ENCODE peak calls at places on chromosomes 3 and 15, in four cellular contexts. U is IMR-90, K is pancreas, I is adrenal gland. T is an unnamed sample.

GRCh38 chr15:77546050-77546501 is 86.6 kb downstream of the LINGO1 start:
- DNase-seq in U (peak; percentile 92), K (no peak), I (peak; percentile 74), T (no peak)

GRCh38 chr3:83438177-83438576 is 1520.6 kb upstream of the CADM2 start:
- DNase-seq in U (no peak), K (no peak), I (no peak), T (no peak)

GRCh38 chr3:33490641-33491241 is 50.5 kb upstream of the UBP1 start:
- DNase-seq in U (no peak), K (no peak), I (no peak), T (no peak)

GRCh38 chr3:51704511-51704950 is 2.3 kb upstream of the GRM2 start:
- DNase-seq in U (no peak), K (no peak), I (no peak), T (peak; percentile 5)

GRCh38 chr3:71130516-71131384 is 452.8 kb downstream of the FOXP1 start:
- DNase-seq in U (peak; percentile 83), K (peak; percentile 36), I (peak; percentile 54), T (peak; percentile 51)

GRCh38 chr3:12750223-12750622 is 8.8 kb downstream of the TMEM40 start:
- DNase-seq in U (peak; percentile 86), K (peak; percentile 45), I (peak; percentile 74), T (peak; percentile 55)

GRCh38 chr3:184619348-184619747 is 57.8 kb downstream of the EPHB3 start:
- DNase-seq in U (no peak), K (no peak), I (no peak), T (no peak)

GRCh38 chr15:98648654-98649537 is 557 bp downstream of the IGF1R start:
- DNase-seq in U (peak; percentile 47), K (peak; percentile 57), I (peak; percentile 66), T (peak; percentile 58)

GRCh38 chr15:31211353-31211752 is 109.8 kb upstream of the TRPM1 start:
- DNase-seq in U (no peak), K (no peak), I (no peak), T (no peak)

GRCh38 chr15:33234019-33234418 is 39.5 kb upstream of the FMN1 start:
- DNase-seq in U (peak; percentile 45), K (no peak), I (peak; percentile 11), T (no peak)

GRCh38 chr3:51938780-51939425 is 2.8 kb downstream of the RRP9 start:
- DNase-seq in U (no peak), K (no peak), I (peak; percentile 69), T (no peak)

GRCh38 chr3:16048435-16049318 is 125.8 kb upstream of the GALNT15 start:
- DNase-seq in U (peak; percentile 81), K (no peak), I (peak; percentile 61), T (no peak)

GRCh38 chr15:49115062-49115461 is 40.3 kb downstream of the COPS2 start:
- DNase-seq in U (no peak), K (no peak), I (no peak), T (no peak)
- H3K36me3 ChIP-seq in U (peaks cover 17% of the 10 kb centered on the region), K (peaks cover 5% of the 10 kb centered on the region), I (no peaks in the 10 kb centered on the region), T (peaks cover 26% of the 10 kb centered on the region)

GRCh38 chr15:80260566-80260965 is 8.6 kb upstream of the CTXND1 start:
- DNase-seq in U (no peak), K (no peak), I (no peak), T (no peak)
- H3K27me3 ChIP-seq in U (peaks cover 39% of the 10 kb centered on the region), K (no peaks in the 10 kb centered on the region), I (peaks cover 4% of the 10 kb centered on the region), T (peaks cover 77% of the 10 kb centered on the region)

GRCh38 chr3:77466562-77466961 is 426.7 kb downstream of the ROBO2 start:
- DNase-seq in U (no peak), K (no peak), I (no peak), T (no peak)

GRCh38 chr3:77464106-77464688 is 424.3 kb downstream of the ROBO2 start:
- DNase-seq in U (no peak), K (no peak), I (no peak), T (no peak)

GRCh38 chr3:77462951-77463350 is 423.1 kb downstream of the ROBO2 start:
- DNase-seq in U (no peak), K (no peak), I (no peak), T (no peak)

GRCh38 chr3:77467702-77468407 is 428.0 kb downstream of the ROBO2 start:
- DNase-seq in U (no peak), K (peak; percentile 43), I (no peak), T (peak; percentile 21)

GRCh38 chr3:77468408-77469045 is 428.6 kb downstream of the ROBO2 start:
- DNase-seq in U (no peak), K (no peak), I (no peak), T (no peak)
- H3K4me3 ChIP-seq in U (no peak overlapping the region), K (no peak overlapping the region), I (no peak overlapping the region), T (no peak overlapping the region)

DNA sequence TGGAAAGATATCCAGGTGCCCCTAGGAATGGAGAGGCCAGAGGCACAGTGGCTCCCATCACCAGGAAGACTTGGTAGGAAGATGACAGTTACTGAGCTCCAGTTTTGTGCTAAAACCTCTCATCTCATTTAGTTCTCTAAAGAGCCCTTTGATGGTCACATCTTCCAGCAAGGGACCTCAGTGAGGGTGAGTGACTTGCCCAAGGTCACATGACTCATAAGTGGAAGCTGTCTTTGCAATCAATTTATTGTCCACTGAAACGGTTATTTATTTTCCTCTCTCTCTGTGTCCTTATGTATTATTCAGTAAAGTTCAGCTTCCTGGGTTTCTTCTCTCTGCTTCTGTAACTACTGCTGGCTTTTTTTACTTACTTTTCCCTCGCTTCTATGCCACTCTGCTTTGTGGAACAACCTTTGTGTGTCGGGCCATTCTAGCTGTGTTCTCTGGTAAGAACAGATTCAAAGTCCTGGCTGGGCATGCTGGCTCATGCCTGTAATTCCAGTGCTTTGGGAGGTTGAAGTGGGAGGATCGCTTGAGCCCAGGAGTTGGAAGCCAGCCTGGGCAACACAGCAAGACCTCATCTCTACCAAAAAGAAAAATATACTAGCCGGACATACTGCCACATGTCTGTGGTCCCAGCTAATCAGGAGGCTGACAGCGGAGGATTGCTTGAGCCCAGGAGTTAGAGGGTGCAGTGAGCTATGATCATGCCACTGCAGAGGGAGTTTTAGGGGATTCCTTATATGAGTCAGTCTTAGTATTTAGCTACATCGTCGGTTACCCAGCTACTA is 55.9 kb downstream of the PDIA5 start:
- DNase-seq in U (peak; percentile 40), K (no peak), I (peak; percentile 48), T (no peak)
- H3K36me3 ChIP-seq in U (peaks cover 33% of the 10 kb centered on the region), K (peaks cover 46% of the 10 kb centered on the region), I (peaks cover 69% of the 10 kb centered on the region), T (peaks cover 75% of the 10 kb centered on the region)

DNA sequence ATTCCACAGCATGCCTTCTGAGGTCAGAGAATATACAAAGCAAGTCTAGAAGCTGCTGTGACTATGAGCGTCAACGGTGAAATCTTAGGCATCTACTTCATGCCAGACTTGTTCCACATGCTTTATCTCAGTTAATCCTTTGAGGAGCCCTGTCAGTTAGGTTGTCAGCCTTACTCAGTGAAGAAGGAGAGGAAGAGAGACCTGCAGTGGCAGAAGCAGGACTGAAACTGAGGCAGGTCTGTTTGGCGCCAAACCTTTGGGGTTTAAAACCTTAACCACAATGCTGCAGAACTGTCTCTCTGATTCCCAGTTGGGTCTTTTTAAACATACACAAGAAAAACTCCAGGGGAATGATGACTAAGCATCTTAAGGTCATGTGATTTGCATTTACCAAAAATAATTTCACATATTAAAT is 139.0 kb upstream of the LIPC start:
- DNase-seq in U (peak; percentile 28), K (no peak), I (no peak), T (no peak)
- H3K27me3 ChIP-seq in U (no peaks in the 10 kb centered on the region), K (no peaks in the 10 kb centered on the region), I (no peaks in the 10 kb centered on the region), T (no peaks in the 10 kb centered on the region)